ENCODE peak calls at places on chromosome 10, in six cellular contexts. B is neuronal stem cell, L is IMR-90, C is H1, G is trophoblast cell, Q is H9. K is an unnamed sample. For H3K9me3, the result is how much of the 10 kb centered on the place peaks cover.

GRCh38 chr10:124686707-124687376 is 57.3 kb downstream of the FAM53B start:
- DNase-seq in B (no peak), L (no peak), C (no peak), G (no peak), Q (no peak), K (no peak)

GRCh38 chr10:24428410-24428782 is 219.5 kb downstream of the KIAA1217 start:
- DNase-seq in B (no peak), L (peak), C (no peak), G (peak), Q (no peak), K (peak)

GRCh38 chr10:24703700-24704099 is 20.0 kb downstream of the ARHGAP21 start:
- DNase-seq in B (no peak), L (peak), C (no peak), G (no peak), Q (no peak), K (peak)

GRCh38 chr10:99667108-99667751 is 7.9 kb downstream of the ENTPD7 start:
- DNase-seq in B (no peak), L (peak), C (no peak), G (no peak), Q (no peak), K (peak)

GRCh38 chr10:11141571-11142091 is 124.0 kb downstream of the CELF2 start:
- DNase-seq in B (no peak), L (no peak), C (no peak), G (no peak), Q (no peak), K (no peak)

GRCh38 chr10:102230861-102231356 is 4.8 kb downstream of the ELOVL3 start:
- DNase-seq in B (no peak), L (no peak), C (peak), G (peak), Q (peak), K (no peak)

GRCh38 chr10:2972810-2973209 is 94.5 kb upstream of the PFKP start:
- DNase-seq in B (no peak), L (no peak), C (no peak), G (no peak), Q (no peak), K (no peak)

GRCh38 chr10:102919237-102919959 is 1.3 kb downstream of the CNNM2 start:
- DNase-seq in B (peak), L (peak), C (peak), G (peak), Q (peak), K (peak)

GRCh38 chr10:79139124-79139835 is 70.5 kb downstream of the ZMIZ1 start:
- DNase-seq in B (no peak), L (peak), C (no peak), G (peak), Q (no peak), K (peak)

GRCh38 chr10:79137826-79138225 is 69.1 kb downstream of the ZMIZ1 start:
- DNase-seq in B (no peak), L (peak), C (no peak), G (no peak), Q (no peak), K (peak)

DNA sequence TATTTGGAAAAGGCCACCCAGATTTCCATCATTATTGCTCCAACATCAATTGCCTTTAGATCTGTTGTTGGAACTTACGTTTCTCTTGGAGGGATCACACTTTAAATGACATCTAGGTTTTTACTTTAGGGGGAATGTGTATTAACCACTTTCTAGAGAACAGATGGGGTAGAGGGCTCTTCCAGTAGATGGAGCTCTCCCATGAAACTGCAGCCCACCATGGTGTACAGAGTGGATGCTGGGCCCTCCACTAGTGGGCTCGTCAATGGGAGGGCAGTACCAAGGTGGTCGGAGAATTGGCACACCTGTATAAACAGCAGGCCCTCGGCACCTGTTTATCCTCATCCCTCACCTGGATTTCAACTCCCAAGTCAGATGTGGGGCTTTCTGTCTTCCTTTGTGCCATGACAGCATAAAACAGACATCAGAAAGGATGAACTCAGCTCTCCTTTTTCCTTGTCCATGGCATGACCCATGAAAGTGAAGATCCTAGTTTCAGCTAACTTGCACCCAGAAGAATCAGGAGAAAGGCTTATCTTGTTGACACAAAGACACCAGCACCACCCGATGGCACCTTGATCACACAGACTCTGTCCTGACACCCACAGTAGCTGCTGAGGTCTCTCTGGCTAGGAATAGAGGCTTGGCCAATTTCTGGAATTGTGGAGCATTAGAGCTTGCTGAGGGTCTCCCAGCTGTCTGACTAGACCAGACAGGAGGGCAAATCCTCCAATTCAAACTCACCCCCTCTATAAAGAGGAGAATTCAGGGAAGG is 150.5 kb downstream of the CYP26A1 start:
- DNase-seq in B (no peak), L (no peak), C (no peak), G (no peak), Q (no peak), K (no peak)
- H3K4ac ChIP-seq in B (no peak), L (no peak), C (no peak), G (no peak), Q (no peak), K (no peak)

GRCh38 chr10:131124945-131125344 is 186.6 kb downstream of the TCERG1L start:
- DNase-seq in B (no peak), L (no peak), C (no peak), G (no peak), Q (no peak), K (no peak)
- H3K9me3 ChIP-seq in B (under half), L (half or more), C (under half), G (under half), Q (under half), K (under half)

GRCh38 chr10:112712536-112712935 is 237.5 kb upstream of the TCF7L2 start:
- DNase-seq in B (no peak), L (no peak), C (peak), G (peak), Q (no peak), K (no peak)
- H3K4ac ChIP-seq in B (no peak), L (no peak), C (no peak), G (no peak), Q (no peak), K (no peak)

GRCh38 chr10:53490553-53490952 is 718.0 kb upstream of the MBL2 start:
- DNase-seq in B (no peak), L (no peak), C (no peak), G (no peak), Q (no peak), K (no peak)

GRCh38 chr10:53491774-53492173 is 719.2 kb upstream of the MBL2 start:
- DNase-seq in B (no peak), L (no peak), C (no peak), G (no peak), Q (no peak), K (no peak)

GRCh38 chr10:53489331-53489730 is 716.7 kb upstream of the MBL2 start:
- DNase-seq in B (no peak), L (no peak), C (no peak), G (no peak), Q (no peak), K (no peak)

GRCh38 chr10:53489783-53490182 is 717.2 kb upstream of the MBL2 start:
- DNase-seq in B (no peak), L (no peak), C (no peak), G (no peak), Q (no peak), K (no peak)

DNA sequence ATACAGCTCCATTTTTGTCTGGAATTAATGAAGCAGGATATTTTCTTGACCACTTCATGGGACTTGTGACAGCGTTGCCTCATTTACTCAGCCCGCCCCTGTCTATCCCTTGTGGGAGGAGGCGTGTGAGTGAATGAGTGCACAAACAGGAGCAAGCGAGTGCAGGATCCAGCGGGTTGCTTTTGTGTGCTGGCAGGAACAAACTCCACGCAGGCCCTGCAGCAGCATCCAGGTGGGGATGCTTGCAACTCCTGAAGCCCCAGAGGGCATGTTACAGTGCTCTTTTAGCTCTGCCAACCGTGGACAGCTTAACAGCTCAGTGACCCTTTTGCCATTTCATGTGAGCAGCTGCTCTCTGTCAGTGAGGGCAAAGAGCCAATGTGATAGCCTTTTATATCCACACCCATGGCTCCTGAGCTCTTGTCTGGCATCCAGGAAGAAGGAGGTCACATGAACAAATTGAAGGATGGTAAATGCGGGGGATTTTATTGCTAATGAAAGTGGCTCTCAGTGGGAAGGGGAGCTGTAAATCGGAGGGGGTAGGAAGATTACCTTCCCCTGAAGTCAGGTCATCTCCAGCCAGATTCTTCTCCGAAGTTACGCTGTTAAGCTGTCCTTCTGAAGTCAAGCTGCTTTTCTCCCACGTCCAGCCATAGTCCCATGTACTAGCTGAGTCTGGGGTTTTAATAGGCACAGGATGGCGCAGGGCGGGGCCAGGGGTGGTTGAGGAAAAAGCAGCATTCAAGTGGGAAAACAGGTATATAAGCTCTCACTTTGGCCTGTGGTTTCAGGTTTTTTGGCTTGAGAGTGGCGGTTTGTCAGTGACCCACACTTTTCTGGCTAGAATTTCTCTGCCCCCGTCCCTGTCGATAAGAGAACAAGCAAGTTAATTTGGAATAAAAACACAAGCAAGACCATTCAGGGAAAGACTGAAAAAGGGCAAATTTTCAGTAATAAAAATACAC is 714.7 kb upstream of the MBL2 start:
- DNase-seq in B (no peak), L (no peak), C (no peak), G (no peak), Q (no peak), K (no peak)
- H3K9me3 ChIP-seq in B (under half), L (under half), C (under half), G (under half), Q (under half), K (under half)

GRCh38 chr10:63366933-63367332 is 98.8 kb downstream of the JMJD1C start:
- DNase-seq in B (no peak), L (no peak), C (no peak), G (no peak), Q (no peak), K (no peak)

GRCh38 chr10:63364918-63365317 is 100.9 kb downstream of the JMJD1C start:
- DNase-seq in B (no peak), L (no peak), C (no peak), G (no peak), Q (no peak), K (no peak)

GRCh38 chr10:63368365-63368764 is 97.4 kb downstream of the JMJD1C start:
- DNase-seq in B (no peak), L (no peak), C (no peak), G (no peak), Q (no peak), K (no peak)

GRCh38 chr10:63365976-63366765 is 99.6 kb downstream of the JMJD1C start:
- DNase-seq in B (peak), L (no peak), C (no peak), G (no peak), Q (no peak), K (no peak)

DNA sequence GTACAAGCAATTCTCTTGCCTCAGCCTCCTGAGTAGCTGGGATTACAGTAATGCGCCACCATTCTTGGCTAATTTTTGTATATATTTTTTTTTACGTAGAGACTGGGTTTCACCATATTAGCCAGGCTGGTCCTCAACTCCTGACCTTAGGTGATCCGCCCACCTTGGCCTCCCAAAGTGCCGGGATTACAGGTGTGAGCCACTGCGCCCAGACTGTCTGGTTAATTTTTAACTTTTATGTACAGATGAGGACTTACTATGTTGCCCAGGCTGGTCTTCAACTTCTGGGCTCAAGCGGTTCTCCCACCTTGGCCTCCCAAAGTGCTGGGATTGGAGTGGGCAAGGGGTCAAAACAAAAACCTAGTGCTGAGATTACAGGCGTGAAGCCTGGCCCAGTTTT is 101.8 kb downstream of the JMJD1C start:
- DNase-seq in B (no peak), L (no peak), C (no peak), G (no peak), Q (no peak), K (no peak)
- H3K4ac ChIP-seq in B (no peak), L (no peak), C (no peak), G (no peak), Q (no peak), K (no peak)

K was measured in mesenchymal stem cell.